ENCODE peak calls at places on chromosomes 6 and 20, in nine cellular contexts. Y is HepG2, G is tibial nerve, I is H1, M is A549, W is ovary, A is sigmoid colon, X is stomach, B is transverse colon. T is an unnamed sample.

GRCh38 chr6:81613606-81614005 is 138.9 kb downstream of the TENT5A start:
- DNase-seq in A (no peak), W (no peak), X (no peak), G (no peak), B (no peak), M (no peak), I (no peak), Y (no peak), T (no peak)

GRCh38 chr6:43181942-43182860 is at the start of gene CUL9:
- DNase-seq in G (peak), I (peak), X (peak), M (peak), W (peak), Y (peak), B (peak), A (peak), T (peak)

GRCh38 chr6:89997456-89998445 is 103.5 kb downstream of the GJA10 start:
- DNase-seq in X (no peak), Y (no peak), B (peak), I (no peak), W (no peak), G (no peak), M (no peak), A (no peak), T (no peak)

GRCh38 chr6:132512638-132513632 is at the start of gene STX7:
- DNase-seq in A (peak), I (peak), X (peak), Y (peak), B (peak), G (peak), M (peak), W (peak), T (peak)

GRCh38 chr6:33993091-33993490 is 152.8 kb downstream of the GRM4 start:
- DNase-seq in A (no peak), I (peak), B (peak), X (peak), G (no peak), Y (no peak), W (no peak), M (no peak), T (no peak)

GRCh38 chr20:61899971-61900370 is 165.7 kb downstream of the TAF4 start:
- DNase-seq in A (no peak), I (no peak), X (no peak), Y (no peak), G (no peak), W (peak), B (no peak), M (no peak), T (no peak)

GRCh38 chr20:52200870-52201269 is 9.3 kb upstream of the ZFP64 start:
- DNase-seq in W (no peak), G (no peak), M (no peak), A (no peak), B (no peak), X (no peak), Y (no peak), I (no peak), T (no peak)

GRCh38 chr20:35085477-35086225 is 7.0 kb downstream of the TRPC4AP start:
- DNase-seq in I (no peak), W (no peak), A (no peak), X (no peak), M (no peak), B (no peak), Y (no peak), G (no peak), T (no peak)

GRCh38 chr20:43995645-43996044 is 81.0 kb downstream of the TOX2 start:
- DNase-seq in I (no peak), G (no peak), A (no peak), W (no peak), B (no peak), X (no peak), Y (no peak), M (no peak), T (no peak)

GRCh38 chr6:83231146-83231545 is 38.0 kb downstream of the RWDD2A start:
- DNase-seq in G (no peak), W (no peak), A (no peak), I (no peak), B (no peak), X (no peak), M (no peak), Y (no peak), T (no peak)

GRCh38 chr6:34922177-34922663 is 33.2 kb downstream of the ANKS1A start:
- DNase-seq in G (no peak), B (no peak), W (no peak), X (no peak), M (peak), I (no peak), Y (peak), A (no peak), T (no peak)

GRCh38 chr6:14074723-14075503 is 42.7 kb upstream of the CD83 start:
- DNase-seq in B (no peak), M (peak), X (no peak), Y (no peak), A (no peak), G (no peak), W (no peak), I (no peak), T (no peak)

GRCh38 chr20:44646023-44646640 is 5.4 kb downstream of the ADA start:
- DNase-seq in I (no peak), M (no peak), B (peak), Y (no peak), A (no peak), W (no peak), G (no peak), X (no peak), T (no peak)

GRCh38 chr20:20482453-20482852 is 114.5 kb downstream of the INSM1 start:
- DNase-seq in X (no peak), A (no peak), Y (peak), M (no peak), I (no peak), B (no peak), W (no peak), G (no peak), T (no peak)

GRCh38 chr20:58751956-58752355 is 59.4 kb downstream of the NPEPL1 start:
- DNase-seq in I (peak), M (no peak), G (no peak), A (no peak), Y (no peak), W (no peak), X (peak), B (no peak), T (no peak)

GRCh38 chr6:53615633-53616449 is 49.7 kb downstream of the KLHL31 start:
- DNase-seq in B (peak), W (no peak), M (peak), I (no peak), G (no peak), A (no peak), X (peak), Y (peak), T (no peak)

GRCh38 chr20:1423625-1424106 is 30.8 kb upstream of the FKBP1A start:
- DNase-seq in M (peak), W (no peak), A (no peak), X (peak), B (peak), I (peak), Y (peak), G (no peak), T (peak)

GRCh38 chr6:159609813-159610212 is 83.2 kb downstream of the SOD2 start:
- DNase-seq in B (no peak), A (no peak), I (no peak), Y (no peak), G (no peak), M (no peak), X (no peak), W (no peak), T (no peak)

GRCh38 chr6:71124340-71124739 is 164.3 kb upstream of the OGFRL1 start:
- DNase-seq in M (no peak), Y (no peak), B (no peak), A (no peak), G (no peak), W (no peak), I (no peak), X (no peak), T (no peak)

GRCh38 chr6:167426074-167426473 is 101.2 kb downstream of the TTLL2 start:
- DNase-seq in A (no peak), W (no peak), B (no peak), M (no peak), Y (no peak), X (no peak), G (no peak), I (no peak), T (no peak)

GRCh38 chr20:528923-529594 is 14.5 kb downstream of the CSNK2A1 start:
- DNase-seq in X (no peak), B (no peak), A (no peak), G (no peak), M (peak), W (no peak), Y (no peak), I (no peak), T (no peak)

GRCh38 chr20:16946097-16946496 is 197.9 kb downstream of the OTOR start:
- DNase-seq in A (no peak), G (no peak), X (no peak), I (no peak), M (no peak), W (no peak), B (no peak), Y (no peak), T (no peak)

GRCh38 chr20:57941572-57942381 is 232.0 kb upstream of the PMEPA1 start:
- DNase-seq in B (no peak), M (peak), X (no peak), I (no peak), A (no peak), G (no peak), Y (no peak), W (no peak), T (no peak)

GRCh38 chr20:52035498-52035897 is 156.1 kb downstream of the ZFP64 start:
- DNase-seq in G (no peak), X (no peak), W (no peak), I (no peak), B (no peak), A (no peak), Y (peak), M (no peak), T (no peak)

GRCh38 chr6:21612067-21612745 is 18.7 kb downstream of the SOX4 start:
- DNase-seq in B (no peak), I (no peak), G (no peak), W (no peak), A (no peak), Y (no peak), X (no peak), M (no peak), T (no peak)

GRCh38 chr6:51855310-51856082 is 231.9 kb downstream of the PKHD1 start:
- DNase-seq in B (no peak), X (no peak), W (no peak), M (peak), Y (peak), G (no peak), I (no peak), A (no peak), T (no peak)

GRCh38 chr6:155201461-155202226 is 62.2 kb upstream of the CLDN20 start:
- DNase-seq in W (no peak), A (no peak), M (peak), B (no peak), G (no peak), Y (no peak), X (no peak), I (no peak), T (no peak)

GRCh38 chr20:36173451-36173933 is 19.0 kb downstream of the EPB41L1 start:
- DNase-seq in M (no peak), B (no peak), Y (no peak), I (peak), X (no peak), A (no peak), W (no peak), G (no peak), T (no peak)

GRCh38 chr6:12328701-12329100 is 38.5 kb downstream of the EDN1 start:
- DNase-seq in M (peak), A (no peak), G (no peak), X (no peak), Y (no peak), W (no peak), I (no peak), B (no peak), T (no peak)

GRCh38 chr6:27518881-27519795 is 46.2 kb upstream of the ZNF184 start:
- DNase-seq in M (peak), B (peak), W (peak), I (peak), Y (peak), X (peak), G (peak), A (peak), T (peak)

GRCh38 chr20:31440012-31440659 is at the start of gene DEFB123:
- DNase-seq in A (no peak), B (no peak), M (no peak), Y (no peak), I (no peak), G (no peak), X (no peak), W (no peak), T (no peak)

GRCh38 chr20:39698706-39699211 is 736.6 kb downstream of the DHX35 start:
- DNase-seq in A (no peak), B (no peak), M (no peak), Y (no peak), W (no peak), G (no peak), X (no peak), I (no peak), T (no peak)

GRCh38 chr6:82365011-82365751 is 1.6 kb downstream of the TPBG start:
- DNase-seq in Y (no peak), I (peak), X (peak), W (peak), G (no peak), M (peak), B (peak), A (no peak), T (peak)

GRCh38 chr6:39791850-39792500 is at the start of gene DAAM2:
- DNase-seq in Y (no peak), X (peak), I (peak), A (peak), G (peak), W (peak), B (peak), M (no peak), T (peak)

GRCh38 chr6:38796006-38796405 is 80.9 kb downstream of the DNAH8 start:
- DNase-seq in X (no peak), A (no peak), M (no peak), W (no peak), G (no peak), I (no peak), B (no peak), Y (no peak), T (no peak)

GRCh38 chr6:79869600-79870084 is 77.7 kb downstream of the ELOVL4 start:
- DNase-seq in X (peak), Y (peak), B (peak), I (peak), G (peak), A (peak), M (peak), W (peak), T (peak)

GRCh38 chr6:157304840-157305675 is 18.3 kb downstream of the TMEM242 start:
- DNase-seq in B (peak), A (peak), G (no peak), Y (no peak), X (peak), M (no peak), I (no peak), W (no peak), T (no peak)

GRCh38 chr20:17316316-17317038 is 89.6 kb downstream of the PCSK2 start:
- DNase-seq in X (no peak), I (no peak), M (no peak), Y (no peak), A (no peak), G (no peak), B (no peak), W (no peak), T (no peak)

GRCh38 chr6:127302728-127303675 is 36.3 kb downstream of the RNF146 start:
- DNase-seq in G (peak), M (peak), W (no peak), B (peak), A (no peak), I (no peak), X (peak), Y (peak), T (no peak)

GRCh38 chr20:59515013-59515905 is 89.1 kb upstream of the PHACTR3 start:
- DNase-seq in I (peak), W (peak), A (no peak), X (peak), G (no peak), B (peak), M (peak), Y (peak), T (peak)

GRCh38 chr6:62298745-62299392 is 12.8 kb upstream of the KHDRBS2 start:
- DNase-seq in G (no peak), Y (no peak), X (no peak), W (no peak), A (no peak), M (no peak), B (no peak), I (no peak), T (no peak)
- H3K4me3 ChIP-seq in G (no peak), Y (no peak), X (no peak), W (no peak), A (no peak), M (no peak), B (no peak), I (no peak), T (no peak)

GRCh38 chr20:64052326-64052722 is 2.9 kb upstream of the SOX18 start:
- DNase-seq in W (no peak), Y (no peak), I (no peak), G (no peak), A (no peak), X (no peak), M (no peak), B (no peak), T (peak)

GRCh38 chr20:64053841-64054661 is 4.6 kb upstream of the SOX18 start:
- DNase-seq in X (no peak), G (no peak), Y (peak), A (no peak), M (peak), B (no peak), W (no peak), I (no peak), T (peak)

GRCh38 chr20:64051532-64052325 is 2.3 kb upstream of the SOX18 start:
- DNase-seq in I (no peak), M (no peak), X (no peak), B (no peak), G (no peak), W (no peak), Y (no peak), A (no peak), T (peak)

GRCh38 chr20:64051033-64051452 is 1.6 kb upstream of the SOX18 start:
- DNase-seq in A (no peak), M (no peak), W (no peak), Y (no peak), I (no peak), X (no peak), B (no peak), G (no peak), T (peak)

GRCh38 chr20:64052987-64053840 is 3.8 kb upstream of the SOX18 start:
- DNase-seq in I (no peak), A (no peak), X (no peak), M (no peak), W (no peak), B (no peak), Y (peak), G (no peak), T (no peak)
- H3K27ac ChIP-seq in I (no peak), A (peak), X (no peak), M (no peak), W (no peak), B (peak), Y (peak), G (no peak), T (peak)

GRCh38 chr6:15608406-15608805 is 54.4 kb downstream of the DTNBP1 start:
- DNase-seq in B (no peak), Y (no peak), X (no peak), A (no peak), G (no peak), I (no peak), W (no peak), M (peak), T (no peak)
- TF ChIP-seq EP300 in B (no peak), Y (no peak), X (no peak), A (no peak), G (no peak), I (no peak), W (no peak), M (no peak), T (no peak)

DNA sequence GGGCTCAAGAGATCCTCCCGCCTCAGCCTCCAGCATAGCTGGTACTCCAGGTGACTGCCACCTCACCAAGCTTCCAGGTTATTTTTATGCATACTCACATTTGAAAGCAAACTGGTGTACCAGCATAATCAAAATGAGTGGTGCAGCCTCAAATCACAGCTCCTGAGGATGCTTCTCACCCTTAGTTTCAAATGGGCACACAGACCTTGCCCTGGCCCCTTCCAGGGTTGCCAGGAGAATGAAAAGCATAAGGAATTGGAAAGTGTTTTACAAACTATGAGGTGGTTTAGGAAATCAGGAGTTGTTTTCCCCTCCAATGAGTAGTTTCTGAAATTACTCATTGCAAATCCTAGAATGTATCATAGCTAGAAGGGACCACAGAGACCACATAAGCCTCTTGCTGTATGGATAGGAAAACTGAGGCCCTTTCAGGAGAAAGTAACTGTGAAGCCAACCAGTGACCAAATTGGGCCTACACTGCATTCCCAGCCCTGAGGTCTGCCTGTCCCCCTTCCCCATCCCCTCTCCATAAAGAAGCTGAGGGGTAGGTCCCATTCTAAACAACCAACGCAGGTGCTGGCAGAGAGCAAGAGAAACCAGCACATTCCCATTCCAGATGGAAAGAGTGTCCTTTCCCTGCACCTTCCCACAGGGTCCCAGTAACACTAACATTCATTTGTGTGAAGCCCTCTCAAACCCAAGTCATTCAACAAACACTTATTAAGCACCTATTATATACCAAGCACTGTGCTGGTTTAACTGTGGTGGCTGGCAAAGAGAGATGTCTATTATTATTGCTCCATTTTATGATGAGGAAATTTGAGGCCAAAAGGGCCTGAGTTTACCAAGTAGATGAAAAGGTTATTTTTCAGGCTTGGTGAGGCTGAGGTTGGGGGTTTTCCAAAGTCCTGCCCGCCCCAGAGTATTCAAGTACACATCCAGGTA is 2.1 kb upstream of the E2F1 start:
- DNase-seq in Y (no peak), B (no peak), G (no peak), W (no peak), M (no peak), I (no peak), X (no peak), A (no peak), T (no peak)
- H3K4me3 ChIP-seq in Y (no peak), B (no peak), G (no peak), W (no peak), M (no peak), I (no peak), X (no peak), A (no peak), T (no peak)

DNA sequence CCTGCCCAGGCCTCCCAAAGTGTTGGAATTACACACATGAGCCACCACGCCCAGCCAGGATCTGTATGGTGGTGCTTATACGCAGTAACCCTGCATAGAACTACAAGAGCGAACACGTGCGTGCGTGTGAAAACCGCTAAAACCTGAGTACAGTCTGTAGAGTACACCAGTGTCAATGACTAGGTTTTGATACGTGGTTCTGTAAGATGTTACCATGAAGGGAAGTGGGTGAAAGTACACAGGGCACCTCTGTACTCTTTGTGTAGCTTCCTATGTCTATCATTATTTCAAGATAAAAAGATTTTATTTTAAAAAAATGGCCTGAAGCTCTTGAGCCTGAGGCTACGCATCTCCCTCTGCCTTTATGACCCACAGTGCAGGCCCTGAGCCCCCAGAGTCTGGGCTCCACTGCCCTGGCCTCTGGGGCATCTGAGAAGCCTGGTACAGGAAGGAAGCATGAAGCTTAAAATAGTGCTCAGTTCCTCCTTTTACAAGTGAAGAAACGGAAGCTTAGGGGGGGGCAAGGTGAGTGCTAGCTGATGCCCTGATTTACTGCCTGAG is 21.6 kb downstream of the LY86 start:
- DNase-seq in A (no peak), X (no peak), M (no peak), B (peak), Y (no peak), W (no peak), I (no peak), G (no peak), T (no peak)
- H3K27ac ChIP-seq in A (no peak), X (no peak), M (no peak), B (no peak), Y (no peak), W (no peak), I (no peak), G (no peak), T (peak)

T was measured in upper lobe of left lung.